ENCODE peak calls at places on chromosomes 4 and X, in five cellular contexts. One of them, this sample, is unnamed.

GRCh38 chr4:142262956-142263355 is 583.1 kb downstream of the INPP4B start:
- DNase-seq in activated CD4-positive, alpha-beta memory T cell treated with anti-CD3 and anti-CD28 coated beads, Interleukin-2, amount 10 ng/mL, durations not matched to agents 7 days and 5 days: no peak
- DNase-seq in T-helper 1 cell: no peak
- DNase-seq in anterior cingulate cortex: no peak
- DNase-seq in T47D: no peak
- DNase-seq in this sample: no peak

GRCh38 chr4:127251423-127251822 is 381.3 kb upstream of the INTU start:
- DNase-seq in T47D: no peak
- DNase-seq in activated CD4-positive, alpha-beta memory T cell treated with anti-CD3 and anti-CD28 coated beads, Interleukin-2, amount 10 ng/mL, durations not matched to agents 7 days and 5 days: no peak
- DNase-seq in anterior cingulate cortex: no peak
- DNase-seq in T-helper 1 cell: no peak
- DNase-seq in this sample: peak

GRCh38 chr4:18582841-18583240 is 561.3 kb upstream of the LCORL start:
- DNase-seq in activated CD4-positive, alpha-beta memory T cell treated with anti-CD3 and anti-CD28 coated beads, Interleukin-2, amount 10 ng/mL, durations not matched to agents 7 days and 5 days: no peak
- DNase-seq in T47D: no peak
- DNase-seq in anterior cingulate cortex: no peak
- DNase-seq in T-helper 1 cell: no peak
- DNase-seq in this sample: no peak

GRCh38 chr4:76216521-76216920 is 2.9 kb upstream of the SCARB2 start:
- DNase-seq in T47D: no peak
- DNase-seq in activated CD4-positive, alpha-beta memory T cell treated with anti-CD3 and anti-CD28 coated beads, Interleukin-2, amount 10 ng/mL, durations not matched to agents 7 days and 5 days: no peak
- DNase-seq in T-helper 1 cell: no peak
- DNase-seq in anterior cingulate cortex: no peak
- DNase-seq in this sample: no peak

GRCh38 chr4:101367201-101367600 is 19.9 kb upstream of the PPP3CA start:
- DNase-seq in anterior cingulate cortex: no peak
- DNase-seq in T47D: no peak
- DNase-seq in T-helper 1 cell: no peak
- DNase-seq in activated CD4-positive, alpha-beta memory T cell treated with anti-CD3 and anti-CD28 coated beads, Interleukin-2, amount 10 ng/mL, durations not matched to agents 7 days and 5 days: no peak
- DNase-seq in this sample: peak

GRCh38 chr4:140012688-140013087 is 141.3 kb downstream of the MAML3 start:
- DNase-seq in anterior cingulate cortex: peak
- DNase-seq in activated CD4-positive, alpha-beta memory T cell treated with anti-CD3 and anti-CD28 coated beads, Interleukin-2, amount 10 ng/mL, durations not matched to agents 7 days and 5 days: peak
- DNase-seq in T47D: peak
- DNase-seq in T-helper 1 cell: peak
- DNase-seq in this sample: peak

GRCh38 chr4:169582706-169583105 is 29.7 kb downstream of the NEK1 start:
- DNase-seq in activated CD4-positive, alpha-beta memory T cell treated with anti-CD3 and anti-CD28 coated beads, Interleukin-2, amount 10 ng/mL, durations not matched to agents 7 days and 5 days: no peak
- DNase-seq in T-helper 1 cell: no peak
- DNase-seq in anterior cingulate cortex: no peak
- DNase-seq in T47D: no peak
- DNase-seq in this sample: no peak

GRCh38 chr4:108141213-108142045 is 27.3 kb downstream of the LEF1 start:
- DNase-seq in activated CD4-positive, alpha-beta memory T cell treated with anti-CD3 and anti-CD28 coated beads, Interleukin-2, amount 10 ng/mL, durations not matched to agents 7 days and 5 days: no peak
- DNase-seq in T47D: no peak
- DNase-seq in T-helper 1 cell: no peak
- DNase-seq in anterior cingulate cortex: no peak
- DNase-seq in this sample: no peak

GRCh38 chr4:168677063-168677462 is 180.2 kb downstream of the PALLD start:
- DNase-seq in activated CD4-positive, alpha-beta memory T cell treated with anti-CD3 and anti-CD28 coated beads, Interleukin-2, amount 10 ng/mL, durations not matched to agents 7 days and 5 days: no peak
- DNase-seq in anterior cingulate cortex: no peak
- DNase-seq in T47D: no peak
- DNase-seq in T-helper 1 cell: no peak
- DNase-seq in this sample: no peak

GRCh38 chr4:89737888-89738287 is 99.1 kb downstream of the SNCA start:
- DNase-seq in activated CD4-positive, alpha-beta memory T cell treated with anti-CD3 and anti-CD28 coated beads, Interleukin-2, amount 10 ng/mL, durations not matched to agents 7 days and 5 days: no peak
- DNase-seq in T47D: no peak
- DNase-seq in anterior cingulate cortex: no peak
- DNase-seq in T-helper 1 cell: no peak
- DNase-seq in this sample: peak

GRCh38 chr4:178339769-178340168 is 897.5 kb upstream of the AGA start:
- DNase-seq in anterior cingulate cortex: no peak
- DNase-seq in T47D: no peak
- DNase-seq in T-helper 1 cell: no peak
- DNase-seq in activated CD4-positive, alpha-beta memory T cell treated with anti-CD3 and anti-CD28 coated beads, Interleukin-2, amount 10 ng/mL, durations not matched to agents 7 days and 5 days: no peak
- DNase-seq in this sample: peak

GRCh38 chr4:1379351-1379781 is 26.9 kb downstream of the NKX1-1 start:
- DNase-seq in activated CD4-positive, alpha-beta memory T cell treated with anti-CD3 and anti-CD28 coated beads, Interleukin-2, amount 10 ng/mL, durations not matched to agents 7 days and 5 days: no peak
- DNase-seq in T47D: no peak
- DNase-seq in anterior cingulate cortex: no peak
- DNase-seq in T-helper 1 cell: no peak
- DNase-seq in this sample: no peak

GRCh38 chrX:53456254-53456653 is 22.1 kb upstream of the HSD17B10 start:
- DNase-seq in T47D: no peak
- DNase-seq in anterior cingulate cortex: no peak
- DNase-seq in T-helper 1 cell: no peak
- DNase-seq in activated CD4-positive, alpha-beta memory T cell treated with anti-CD3 and anti-CD28 coated beads, Interleukin-2, amount 10 ng/mL, durations not matched to agents 7 days and 5 days: no peak
- DNase-seq in this sample: peak

GRCh38 chr4:75658881-75659280 is 14.3 kb downstream of the G3BP2 start:
- DNase-seq in anterior cingulate cortex: no peak
- DNase-seq in T-helper 1 cell: no peak
- DNase-seq in activated CD4-positive, alpha-beta memory T cell treated with anti-CD3 and anti-CD28 coated beads, Interleukin-2, amount 10 ng/mL, durations not matched to agents 7 days and 5 days: no peak
- DNase-seq in T47D: no peak
- DNase-seq in this sample: peak

GRCh38 chr4:102586644-102587021 is 85.5 kb downstream of the NFKB1 start:
- DNase-seq in activated CD4-positive, alpha-beta memory T cell treated with anti-CD3 and anti-CD28 coated beads, Interleukin-2, amount 10 ng/mL, durations not matched to agents 7 days and 5 days: peak
- DNase-seq in anterior cingulate cortex: no peak
- DNase-seq in T-helper 1 cell: peak
- DNase-seq in T47D: no peak
- DNase-seq in this sample: no peak

GRCh38 chr4:140151700-140152014 is 2.3 kb downstream of the MAML3 start:
- DNase-seq in T47D: peak
- DNase-seq in anterior cingulate cortex: peak
- DNase-seq in T-helper 1 cell: peak
- DNase-seq in activated CD4-positive, alpha-beta memory T cell treated with anti-CD3 and anti-CD28 coated beads, Interleukin-2, amount 10 ng/mL, durations not matched to agents 7 days and 5 days: peak
- DNase-seq in this sample: peak

GRCh38 chr4:177737387-177737965 is 295.2 kb upstream of the AGA start:
- DNase-seq in T-helper 1 cell: no peak
- DNase-seq in activated CD4-positive, alpha-beta memory T cell treated with anti-CD3 and anti-CD28 coated beads, Interleukin-2, amount 10 ng/mL, durations not matched to agents 7 days and 5 days: no peak
- DNase-seq in anterior cingulate cortex: no peak
- DNase-seq in T47D: no peak
- DNase-seq in this sample: peak

GRCh38 chrX:47166126-47166525 is 21.1 kb downstream of the RBM10 start:
- DNase-seq in anterior cingulate cortex: no peak
- DNase-seq in activated CD4-positive, alpha-beta memory T cell treated with anti-CD3 and anti-CD28 coated beads, Interleukin-2, amount 10 ng/mL, durations not matched to agents 7 days and 5 days: no peak
- DNase-seq in T47D: no peak
- DNase-seq in T-helper 1 cell: no peak
- DNase-seq in this sample: no peak

GRCh38 chrX:10556405-10556804 is 64.0 kb downstream of the MID1 start:
- DNase-seq in activated CD4-positive, alpha-beta memory T cell treated with anti-CD3 and anti-CD28 coated beads, Interleukin-2, amount 10 ng/mL, durations not matched to agents 7 days and 5 days: no peak
- DNase-seq in anterior cingulate cortex: no peak
- DNase-seq in T-helper 1 cell: no peak
- DNase-seq in T47D: no peak
- DNase-seq in this sample: no peak

GRCh38 chr4:185033950-185034349 is 15.7 kb downstream of the HELT start:
- DNase-seq in anterior cingulate cortex: no peak
- DNase-seq in activated CD4-positive, alpha-beta memory T cell treated with anti-CD3 and anti-CD28 coated beads, Interleukin-2, amount 10 ng/mL, durations not matched to agents 7 days and 5 days: no peak
- DNase-seq in T-helper 1 cell: no peak
- DNase-seq in T47D: no peak
- DNase-seq in this sample: no peak

GRCh38 chrX:112808651-112809050 is 32.0 kb downstream of the AMOT start:
- DNase-seq in T-helper 1 cell: no peak
- DNase-seq in activated CD4-positive, alpha-beta memory T cell treated with anti-CD3 and anti-CD28 coated beads, Interleukin-2, amount 10 ng/mL, durations not matched to agents 7 days and 5 days: no peak
- DNase-seq in anterior cingulate cortex: no peak
- DNase-seq in T47D: no peak
- DNase-seq in this sample: no peak

GRCh38 chrX:41381685-41382084 is 47.7 kb downstream of the DDX3X start:
- DNase-seq in activated CD4-positive, alpha-beta memory T cell treated with anti-CD3 and anti-CD28 coated beads, Interleukin-2, amount 10 ng/mL, durations not matched to agents 7 days and 5 days: no peak
- DNase-seq in anterior cingulate cortex: no peak
- DNase-seq in T47D: no peak
- DNase-seq in T-helper 1 cell: no peak
- DNase-seq in this sample: peak

GRCh38 chr4:170202721-170203120 is 113.0 kb upstream of the AADAT start:
- DNase-seq in activated CD4-positive, alpha-beta memory T cell treated with anti-CD3 and anti-CD28 coated beads, Interleukin-2, amount 10 ng/mL, durations not matched to agents 7 days and 5 days: no peak
- DNase-seq in T47D: no peak
- DNase-seq in anterior cingulate cortex: no peak
- DNase-seq in T-helper 1 cell: no peak
- DNase-seq in this sample: no peak

GRCh38 chr4:2257361-2258001 is 4.4 kb downstream of the MXD4 start:
- DNase-seq in T-helper 1 cell: no peak
- DNase-seq in activated CD4-positive, alpha-beta memory T cell treated with anti-CD3 and anti-CD28 coated beads, Interleukin-2, amount 10 ng/mL, durations not matched to agents 7 days and 5 days: peak
- DNase-seq in anterior cingulate cortex: no peak
- DNase-seq in T47D: no peak
- DNase-seq in this sample: no peak

GRCh38 chrX:7254144-7254543 is 106.2 kb upstream of the PUDP start:
- DNase-seq in T47D: no peak
- DNase-seq in activated CD4-positive, alpha-beta memory T cell treated with anti-CD3 and anti-CD28 coated beads, Interleukin-2, amount 10 ng/mL, durations not matched to agents 7 days and 5 days: no peak
- DNase-seq in anterior cingulate cortex: no peak
- DNase-seq in T-helper 1 cell: no peak
- DNase-seq in this sample: no peak

GRCh38 chr4:76892601-76893000 is 5.3 kb downstream of the SOWAHB start:
- DNase-seq in T-helper 1 cell: no peak
- DNase-seq in activated CD4-positive, alpha-beta memory T cell treated with anti-CD3 and anti-CD28 coated beads, Interleukin-2, amount 10 ng/mL, durations not matched to agents 7 days and 5 days: no peak
- DNase-seq in T47D: peak
- DNase-seq in anterior cingulate cortex: no peak
- DNase-seq in this sample: peak

GRCh38 chr4:153010137-153010536 is 74.0 kb downstream of the FHDC1 start:
- DNase-seq in activated CD4-positive, alpha-beta memory T cell treated with anti-CD3 and anti-CD28 coated beads, Interleukin-2, amount 10 ng/mL, durations not matched to agents 7 days and 5 days: no peak
- DNase-seq in T-helper 1 cell: no peak
- DNase-seq in T47D: no peak
- DNase-seq in anterior cingulate cortex: no peak
- DNase-seq in this sample: no peak

GRCh38 chrX:13430136-13430827 is 110.4 kb upstream of the ATXN3L start:
- DNase-seq in T-helper 1 cell: no peak
- DNase-seq in T47D: no peak
- DNase-seq in activated CD4-positive, alpha-beta memory T cell treated with anti-CD3 and anti-CD28 coated beads, Interleukin-2, amount 10 ng/mL, durations not matched to agents 7 days and 5 days: no peak
- DNase-seq in anterior cingulate cortex: no peak
- DNase-seq in this sample: no peak

GRCh38 chr4:73573794-73574528 is 46.3 kb downstream of the RASSF6 start:
- DNase-seq in T47D: peak
- DNase-seq in activated CD4-positive, alpha-beta memory T cell treated with anti-CD3 and anti-CD28 coated beads, Interleukin-2, amount 10 ng/mL, durations not matched to agents 7 days and 5 days: peak
- DNase-seq in anterior cingulate cortex: peak
- DNase-seq in T-helper 1 cell: no peak
- DNase-seq in this sample: peak

GRCh38 chrX:30577362-30577961 is at the start of gene TASL:
- DNase-seq in T-helper 1 cell: peak
- DNase-seq in activated CD4-positive, alpha-beta memory T cell treated with anti-CD3 and anti-CD28 coated beads, Interleukin-2, amount 10 ng/mL, durations not matched to agents 7 days and 5 days: peak
- DNase-seq in anterior cingulate cortex: no peak
- DNase-seq in T47D: no peak
- DNase-seq in this sample: no peak

GRCh38 chrX:10176121-10177003 is 19.6 kb downstream of the CLCN4 start:
- DNase-seq in activated CD4-positive, alpha-beta memory T cell treated with anti-CD3 and anti-CD28 coated beads, Interleukin-2, amount 10 ng/mL, durations not matched to agents 7 days and 5 days: no peak
- DNase-seq in T47D: no peak
- DNase-seq in anterior cingulate cortex: no peak
- DNase-seq in T-helper 1 cell: no peak
- DNase-seq in this sample: no peak

GRCh38 chr4:155591784-155592567 is 74.7 kb upstream of the GUCY1A1 start:
- DNase-seq in T47D: no peak
- DNase-seq in anterior cingulate cortex: no peak
- DNase-seq in T-helper 1 cell: no peak
- DNase-seq in activated CD4-positive, alpha-beta memory T cell treated with anti-CD3 and anti-CD28 coated beads, Interleukin-2, amount 10 ng/mL, durations not matched to agents 7 days and 5 days: no peak
- DNase-seq in this sample: no peak

GRCh38 chrX:133670394-133670793 is 255.1 kb upstream of the GPC4 start:
- DNase-seq in activated CD4-positive, alpha-beta memory T cell treated with anti-CD3 and anti-CD28 coated beads, Interleukin-2, amount 10 ng/mL, durations not matched to agents 7 days and 5 days: no peak
- DNase-seq in T-helper 1 cell: no peak
- DNase-seq in T47D: no peak
- DNase-seq in anterior cingulate cortex: no peak
- DNase-seq in this sample: peak

GRCh38 chr4:186149872-186150271 is 41.5 kb upstream of the CYP4V2 start:
- DNase-seq in anterior cingulate cortex: no peak
- DNase-seq in activated CD4-positive, alpha-beta memory T cell treated with anti-CD3 and anti-CD28 coated beads, Interleukin-2, amount 10 ng/mL, durations not matched to agents 7 days and 5 days: peak
- DNase-seq in T47D: no peak
- DNase-seq in T-helper 1 cell: peak
- DNase-seq in this sample: peak

GRCh38 chrX:53000447-53001208 is 42.3 kb upstream of the FAM156A start:
- DNase-seq in T-helper 1 cell: no peak
- DNase-seq in activated CD4-positive, alpha-beta memory T cell treated with anti-CD3 and anti-CD28 coated beads, Interleukin-2, amount 10 ng/mL, durations not matched to agents 7 days and 5 days: no peak
- DNase-seq in T47D: no peak
- DNase-seq in anterior cingulate cortex: no peak
- DNase-seq in this sample: no peak

GRCh38 chr4:71296945-71297344 is 41.9 kb upstream of the SLC4A4 start:
- DNase-seq in anterior cingulate cortex: peak
- DNase-seq in T-helper 1 cell: no peak
- DNase-seq in activated CD4-positive, alpha-beta memory T cell treated with anti-CD3 and anti-CD28 coated beads, Interleukin-2, amount 10 ng/mL, durations not matched to agents 7 days and 5 days: no peak
- DNase-seq in T47D: no peak
- DNase-seq in this sample: no peak

GRCh38 chr4:6180841-6181631 is 19.3 kb downstream of the JAKMIP1 start:
- DNase-seq in activated CD4-positive, alpha-beta memory T cell treated with anti-CD3 and anti-CD28 coated beads, Interleukin-2, amount 10 ng/mL, durations not matched to agents 7 days and 5 days: peak
- DNase-seq in T-helper 1 cell: no peak
- DNase-seq in T47D: no peak
- DNase-seq in anterior cingulate cortex: no peak
- DNase-seq in this sample: no peak